ENCODE peak calls at places on chromosomes 3 and 15, in four cellular contexts. N is IMR-90, K is H1, R is H9. S is an unnamed sample.
A peak's percentile ranks its signal among the peaks of the same experiment; 100 is the strongest.

GRCh38 chr3:54322354-54322753 is 200.0 kb downstream of the CACNA2D3 start:
- DNase-seq in K (no peak), N (no peak), R (no peak), S (no peak)

GRCh38 chr15:90161946-90162345 is 39.2 kb upstream of the SEMA4B start:
- DNase-seq in N (no peak), R (no peak), K (no peak), S (no peak)

GRCh38 chr3:11996500-11996899 is 7.7 kb upstream of the SYN2 start:
- DNase-seq in N (no peak), R (no peak), K (no peak), S (no peak)

GRCh38 chr15:76973362-76973743 is 21.6 kb upstream of the PSTPIP1 start:
- DNase-seq in R (peak; percentile 87), N (peak; percentile 20), K (peak; percentile 54), S (peak; percentile 93)

GRCh38 chr3:50347187-50347813 is 1.8 kb upstream of the ZMYND10 start:
- DNase-seq in K (no peak), N (peak; percentile 71), R (peak; percentile 60), S (peak; percentile 71)

GRCh38 chr15:25893621-25894020 is 30.5 kb upstream of the ATP10A start:
- DNase-seq in N (no peak), K (no peak), R (no peak), S (no peak)

GRCh38 chr3:52934626-52935530 is 37.5 kb upstream of the STIMATE start:
- DNase-seq in K (peak; percentile 1), R (peak; percentile 45), N (peak; percentile 64), S (peak; percentile 66)

GRCh38 chr3:61991706-61992105 is 381.6 kb downstream of the FEZF2 start:
- DNase-seq in R (no peak), N (no peak), K (no peak), S (no peak)

GRCh38 chr15:87609474-87609873 is 647.1 kb downstream of the NTRK3 start:
- DNase-seq in R (no peak), K (no peak), N (peak; percentile 88), S (no peak)

GRCh38 chr3:81931852-81932251 is 170.4 kb upstream of the GBE1 start:
- DNase-seq in R (no peak), N (no peak), K (no peak), S (no peak)

GRCh38 chr3:78096488-78097255 is 1056.8 kb downstream of the ROBO2 start:
- DNase-seq in R (no peak), K (no peak), N (peak; percentile 72), S (no peak)

GRCh38 chr3:47850803-47851417 is 48.0 kb downstream of the DHX30 start:
- DNase-seq in N (no peak), R (no peak), K (no peak), S (no peak)

GRCh38 chr3:109874900-109875735 is 537.8 kb upstream of the DPPA4 start:
- DNase-seq in R (no peak), N (peak; percentile 2), K (no peak), S (no peak)

GRCh38 chr3:126834596-126835471 is 130.8 kb downstream of the CHCHD6 start:
- DNase-seq in N (no peak), R (no peak), K (no peak), S (peak; percentile 59)

GRCh38 chr3:16300881-16301359 is 35.9 kb downstream of the OXNAD1 start:
- DNase-seq in N (no peak), K (no peak), R (no peak), S (no peak)

DNA sequence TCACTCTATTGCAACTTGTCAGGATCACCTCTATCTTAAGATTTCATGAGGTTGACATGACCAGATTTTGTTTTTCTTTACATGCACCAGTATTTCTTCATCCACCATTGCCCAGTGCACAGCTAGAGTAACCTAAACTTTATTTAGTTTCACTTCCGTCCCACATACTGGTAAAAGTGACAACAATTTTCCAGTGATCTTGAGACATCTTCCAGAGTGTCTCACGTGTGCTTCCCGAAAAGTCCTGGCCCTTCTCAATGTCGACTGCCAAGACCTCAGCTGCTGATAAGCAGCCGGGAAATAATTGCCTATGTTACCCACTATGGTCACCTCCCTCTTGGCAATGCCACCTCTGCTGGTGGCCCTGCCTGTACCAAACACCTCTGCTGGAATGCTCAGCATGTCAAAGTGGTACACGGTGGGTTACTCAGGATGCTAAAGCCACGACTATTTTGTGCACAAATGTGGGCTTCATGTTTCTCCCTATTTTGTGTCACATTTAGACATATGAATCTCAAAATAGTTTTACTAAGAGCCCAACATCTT is 379.7 kb upstream of the TGFBR2 start:
- DNase-seq in N (no peak), R (no peak), K (no peak), S (no peak)
- H4K5ac ChIP-seq in N (peak overlapping the region; percentile 86), R (no peak overlapping the region), K (no peak overlapping the region), S (no peak overlapping the region)

GRCh38 chr3:117447419-117447818 is 737.8 kb downstream of the TUSC7 start:
- DNase-seq in K (no peak), R (no peak), N (no peak), S (no peak)
- H4K5ac ChIP-seq in K (no peak overlapping the region), R (no peak overlapping the region), N (no peak overlapping the region), S (no peak overlapping the region)

DNA sequence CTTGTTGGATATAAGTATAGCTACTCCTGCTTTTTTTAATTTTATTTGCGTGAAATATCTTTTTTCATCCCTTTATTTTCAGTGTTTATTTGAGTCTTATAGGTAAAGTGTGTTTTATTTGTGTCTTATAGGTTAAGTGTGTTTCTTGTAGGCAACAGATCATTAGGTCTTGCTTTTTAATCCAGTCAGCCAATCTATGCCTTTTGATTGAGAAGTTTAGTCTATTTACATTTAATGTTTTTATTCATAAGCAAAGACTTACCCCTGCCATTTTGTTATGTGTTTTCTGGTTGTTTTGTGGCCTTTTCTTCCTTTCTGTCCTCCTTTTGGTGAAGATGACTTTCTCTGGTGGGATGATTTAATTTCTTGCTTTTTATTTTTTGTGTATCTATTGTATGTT is 232.0 kb downstream of the RAP2B start:
- DNase-seq in R (no peak), N (no peak), K (no peak), S (no peak)
- H4K5ac ChIP-seq in R (no peak overlapping the region), N (no peak overlapping the region), K (no peak overlapping the region), S (no peak overlapping the region)

GRCh38 chr3:152056987-152057386 is 183.5 kb downstream of the SUCNR1 start:
- DNase-seq in N (no peak), R (no peak), K (no peak), S (no peak)
- H4K5ac ChIP-seq in N (no peak overlapping the region), R (no peak overlapping the region), K (no peak overlapping the region), S (no peak overlapping the region)

S was measured in mesendoderm.